ENCODE peak calls at places on chromosomes 7 and 10, in five cellular contexts. R is GDM1; D is transverse colon; Z is DMS153; I is activated T-cell treated with anti-CD3 and anti-CD28 coated beads, Interleukin-2, amount 50 U/mL, for 72 hours. E is an unnamed sample.

GRCh38 chr7:146414373-146414772 is 297.8 kb downstream of the CNTNAP2 start:
- DNase-seq in Z (no peak), R (no peak), I (no peak), D (no peak), E (no peak)

GRCh38 chr10:71737356-71738172 is 18.0 kb upstream of the C10orf105 start:
- DNase-seq in D (no peak), Z (no peak), I (no peak), R (peak), E (no peak)

GRCh38 chr10:12097791-12098190 is 29.0 kb downstream of the DHTKD1 start:
- DNase-seq in Z (peak), R (no peak), D (peak), I (no peak), E (no peak)

GRCh38 chr7:81211617-81212016 is 292.8 kb upstream of the SEMA3C start:
- DNase-seq in Z (no peak), I (no peak), R (no peak), D (no peak), E (no peak)

GRCh38 chr7:114864278-114864677 is 57.6 kb upstream of the MDFIC start:
- DNase-seq in D (no peak), R (no peak), I (no peak), Z (no peak), E (no peak)

GRCh38 chr10:118669020-118669766 is 73.7 kb upstream of the PRLHR start:
- DNase-seq in R (no peak), I (no peak), D (no peak), Z (no peak), E (peak)

GRCh38 chr7:5388273-5388866 is 35.3 kb downstream of the TNRC18 start:
- DNase-seq in Z (no peak), R (no peak), I (no peak), D (no peak), E (no peak)

GRCh38 chr10:5556576-5556975 is 31.8 kb downstream of the CALML3 start:
- DNase-seq in D (no peak), R (no peak), I (no peak), Z (no peak), E (no peak)

GRCh38 chr7:101733713-101734475 is 83.5 kb upstream of the CUX1 start:
- DNase-seq in Z (peak), R (no peak), D (peak), I (no peak), E (peak)

GRCh38 chr7:36303202-36304098 is 86.2 kb upstream of the ANLN start:
- DNase-seq in D (peak), I (no peak), Z (peak), R (no peak), E (peak)

GRCh38 chr10:9311702-9312499 is 1257.4 kb downstream of the GATA3 start:
- DNase-seq in R (no peak), I (no peak), Z (no peak), D (no peak), E (no peak)

GRCh38 chr7:42414961-42415505 is 178.0 kb upstream of the GLI3 start:
- DNase-seq in Z (no peak), D (no peak), R (no peak), I (no peak), E (no peak)

GRCh38 chr7:3649250-3649649 is 348.2 kb downstream of the SDK1 start:
- DNase-seq in D (no peak), Z (no peak), I (no peak), R (no peak), E (peak)

GRCh38 chr10:11610855-11611247 is 599 bp downstream of the USP6NL start:
- DNase-seq in I (peak), Z (no peak), D (peak), R (peak), E (peak)

GRCh38 chr7:925601-926000 is 28.9 kb downstream of the ADAP1 start:
- DNase-seq in D (peak), Z (no peak), I (peak), R (no peak), E (peak)

GRCh38 chr7:95921543-95921942 is 149.2 kb downstream of the DYNC1I1 start:
- DNase-seq in R (no peak), Z (no peak), I (no peak), D (no peak), E (no peak)

GRCh38 chr10:48463318-48464003 is 141.4 kb downstream of the ARHGAP22 start:
- DNase-seq in D (no peak), Z (no peak), I (no peak), R (no peak), E (no peak)

GRCh38 chr10:99232357-99232999 is 3.2 kb downstream of the HPSE2 start:
- DNase-seq in Z (no peak), I (no peak), R (no peak), D (no peak), E (no peak)

GRCh38 chr10:111072232-111072631 is 4.6 kb upstream of the ADRA2A start:
- DNase-seq in R (no peak), Z (no peak), I (no peak), D (no peak), E (no peak)

GRCh38 chr10:103168436-103168835 is 24.6 kb downstream of the NT5C2 start:
- DNase-seq in D (no peak), Z (no peak), I (no peak), R (no peak), E (no peak)

GRCh38 chr10:7432884-7433726 is 22.3 kb upstream of the SFMBT2 start:
- DNase-seq in I (no peak), D (no peak), Z (peak), R (no peak), E (peak)